ENCODE peak calls at places on chromosome 17, in eight cellular contexts. L is HTR-8/SVneo; B is A549; Z is choroid plexus epithelial cell; I is left cardiac atrium; X is SHP77; A is SK-N-DZ; H is activated CD4-positive, alpha-beta T cell treated with anti-CD3 and anti-CD28 coated beads, Interleukin-2, amount 50 U/mL, for 1 hour. M is an unnamed sample.

GRCh38 chr17:8057691-8058114 is 18.8 kb downstream of the ALOX15B start:
- DNase-seq in X (peak; percentile 95), L (peak; percentile 87), A (peak; percentile 81), B (peak; percentile 88), H (peak; percentile 35), Z (peak; percentile 90), I (no peak), M (peak; percentile 91)

GRCh38 chr17:43905985-43906852 is 1.1 kb downstream of the MPP2 start:
- DNase-seq in X (peak; percentile 59), L (peak; percentile 85), I (peak; percentile 80), Z (peak; percentile 58), A (peak; percentile 75), H (peak; percentile 51), B (peak; percentile 60), M (peak; percentile 71)

GRCh38 chr17:33962857-33963655 is 292.0 kb upstream of the CCL2 start:
- DNase-seq in H (no peak), B (no peak), Z (no peak), X (no peak), I (no peak), A (no peak), L (no peak), M (no peak)

GRCh38 chr17:43410557-43411368 is 12.0 kb downstream of the ARL4D start:
- DNase-seq in I (peak; percentile 60), B (no peak), Z (no peak), H (no peak), X (no peak), L (no peak), A (no peak), M (no peak)

GRCh38 chr17:4407851-4408250 is 25.9 kb upstream of the SPNS3 start:
- DNase-seq in I (no peak), X (peak; percentile 12), B (no peak), H (no peak), A (no peak), Z (peak; percentile 10), L (no peak), M (peak; percentile 29)

GRCh38 chr17:70166571-70166970 is 2.8 kb upstream of the KCNJ2 start:
- DNase-seq in A (no peak), Z (no peak), I (no peak), X (no peak), B (no peak), L (no peak), H (no peak), M (no peak)

GRCh38 chr17:980406-981291 is 1.1 kb upstream of the NXN start:
- DNase-seq in I (peak; percentile 77), L (peak; percentile 82), A (peak; percentile 88), X (peak; percentile 90), Z (peak; percentile 90), H (peak; percentile 75), B (peak; percentile 89), M (peak; percentile 77)

GRCh38 chr17:61461967-61462733 is 9.9 kb downstream of the TBX4 start:
- DNase-seq in B (no peak), Z (no peak), A (peak; percentile 54), I (no peak), L (no peak), X (no peak), H (no peak), M (no peak)

GRCh38 chr17:44941712-44942331 is 5.8 kb downstream of the KIF18B start:
- DNase-seq in L (no peak), A (no peak), I (no peak), X (no peak), B (peak; percentile 66), Z (no peak), H (no peak), M (no peak)

GRCh38 chr17:37743612-37743874 is 1.3 kb downstream of the HNF1B start:
- DNase-seq in Z (no peak), H (no peak), I (no peak), L (no peak), X (no peak), B (peak; percentile 88), A (no peak), M (no peak)

GRCh38 chr17:73401911-73402310 is 90.1 kb upstream of the CDC42EP4 start:
- DNase-seq in A (peak; percentile 92), Z (peak; percentile 91), H (no peak), L (no peak), X (no peak), I (peak; percentile 58), B (no peak), M (peak; percentile 57)

GRCh38 chr17:57714660-57715059 is 30.4 kb downstream of the CCDC182 start:
- DNase-seq in L (no peak), X (no peak), I (no peak), Z (no peak), H (no peak), B (no peak), A (no peak), M (no peak)

GRCh38 chr17:1629647-1630310 is 1.1 kb upstream of the SLC43A2 start:
- DNase-seq in X (peak; percentile 60), H (peak; percentile 68), I (peak; percentile 67), Z (peak; percentile 50), A (peak; percentile 46), L (peak; percentile 59), B (peak; percentile 73), M (no peak)

GRCh38 chr17:49497147-49498036 is 2.3 kb downstream of the NGFR start:
- DNase-seq in X (no peak), H (peak; percentile 16), L (no peak), A (peak; percentile 76), Z (no peak), B (no peak), I (peak; percentile 65), M (peak; percentile 16)

GRCh38 chr17:34257299-34257985 is 2.4 kb downstream of the CCL2 start:
- DNase-seq in L (no peak), Z (no peak), X (no peak), A (no peak), B (no peak), I (no peak), H (no peak), M (no peak)

GRCh38 chr17:31678431-31678830 is 180.6 kb downstream of the COPRS start:
- DNase-seq in Z (no peak), H (no peak), A (no peak), X (no peak), L (peak; percentile 61), I (no peak), B (no peak), M (peak; percentile 49)

GRCh38 chr17:73838815-73839214 is 194.6 kb upstream of the SDK2 start:
- DNase-seq in Z (no peak), A (no peak), B (no peak), H (no peak), L (no peak), X (peak; percentile 13), I (no peak), M (no peak)

GRCh38 chr17:39178516-39178915 is 12.6 kb upstream of the ARL5C start:
- DNase-seq in X (no peak), L (no peak), B (peak; percentile 50), I (no peak), A (no peak), H (no peak), Z (no peak), M (peak; percentile 53)

GRCh38 chr17:79089720-79090502 is 15.3 kb downstream of the ENGASE start:
- DNase-seq in I (no peak), B (no peak), H (no peak), L (no peak), Z (no peak), X (no peak), A (no peak), M (no peak)

GRCh38 chr17:76968707-76969597 is 100.7 kb downstream of the MGAT5B start:
- DNase-seq in H (peak; percentile 48), Z (peak; percentile 25), L (no peak), B (no peak), A (peak; percentile 92), I (no peak), X (peak; percentile 77), M (peak; percentile 3)

GRCh38 chr17:50020841-50021599 is 26.0 kb upstream of the DLX3 start:
- DNase-seq in H (no peak), X (no peak), Z (no peak), B (no peak), L (no peak), A (no peak), I (no peak), M (no peak)

GRCh38 chr17:56142781-56143180 is 10.5 kb upstream of the ANKFN1 start:
- DNase-seq in I (no peak), Z (no peak), X (no peak), A (no peak), L (no peak), H (no peak), B (no peak), M (no peak)

GRCh38 chr17:3660311-3660891 is 8.0 kb downstream of the TAX1BP3 start:
- DNase-seq in I (no peak), H (no peak), B (no peak), L (no peak), A (no peak), X (no peak), Z (no peak), M (no peak)